ENCODE peak calls at places on chromosome 1, in seven cellular contexts. F, M, B, C, S, O and D are unnamed samples.

GRCh38 chr1:245411245-245411644 is 256.5 kb downstream of the KIF26B start:
- DNase-seq in F (no peak), M (no peak), B (no peak), C (peak; percentile 25), S (peak; percentile 47), O (no peak), D (no peak)

GRCh38 chr1:54326577-54327385 is 79.4 kb downstream of the SSBP3 start:
- DNase-seq in F (no peak), M (no peak), B (no peak), C (peak; percentile 26), S (no peak), O (no peak), D (no peak)

GRCh38 chr1:7229696-7230095 is 444.4 kb downstream of the CAMTA1 start:
- DNase-seq in F (no peak), M (no peak), B (no peak), C (peak; percentile 74), S (no peak), O (no peak), D (no peak)

GRCh38 chr1:192448026-192448578 is 127.5 kb upstream of the RGS1 start:
- DNase-seq in F (no peak), M (no peak), B (no peak), C (no peak), S (no peak), O (no peak), D (no peak)

GRCh38 chr1:115669002-115669673 is 27.4 kb downstream of the VANGL1 start:
- DNase-seq in F (peak; percentile 15), M (no peak), B (no peak), C (peak; percentile 81), S (no peak), O (peak; percentile 44), D (peak; percentile 81)

GRCh38 chr1:174815036-174815435 is 184.7 kb upstream of the CACYBP start:
- DNase-seq in F (no peak), M (no peak), B (no peak), C (peak; percentile 52), S (no peak), O (no peak), D (no peak)

GRCh38 chr1:45116340-45116739 is 90.1 kb downstream of the ZSWIM5 start:
- DNase-seq in F (no peak), M (no peak), B (no peak), C (no peak), S (no peak), O (no peak), D (no peak)

GRCh38 chr1:154145986-154146385 is 8.9 kb downstream of the NUP210L start:
- DNase-seq in F (no peak), M (no peak), B (no peak), C (no peak), S (no peak), O (no peak), D (no peak)

GRCh38 chr1:170265234-170265633 is 119.5 kb downstream of the NTMT2 start:
- DNase-seq in F (no peak), M (no peak), B (no peak), C (no peak), S (no peak), O (no peak), D (no peak)

GRCh38 chr1:47558601-47559593 is 121.1 kb downstream of the FOXD2 start:
- DNase-seq in F (no peak), M (no peak), B (no peak), C (no peak), S (no peak), O (no peak), D (no peak)

GRCh38 chr1:180911640-180912161 is 996 bp upstream of the KIAA1614 start:
- DNase-seq in F (no peak), M (no peak), B (peak; percentile 30), C (peak; percentile 39), S (no peak), O (peak; percentile 51), D (no peak)

GRCh38 chr1:88800382-88801051 is 90.8 kb downstream of the GTF2B start:
- DNase-seq in F (no peak), M (no peak), B (peak; percentile 72), C (peak; percentile 30), S (no peak), O (peak; percentile 50), D (peak; percentile 11)
- TF ChIP-seq CTCF in F (peak; percentile 20), M (peak; percentile 63), B (peak; percentile 82), C (peak; percentile 26), S (peak; percentile 54), O (peak; percentile 65), D (peak; percentile 60)

GRCh38 chr1:227789042-227789880 is 26.2 kb upstream of the PRSS38 start:
- DNase-seq in F (no peak), M (no peak), B (no peak), C (no peak), S (no peak), O (no peak), D (no peak)

GRCh38 chr1:227789881-227790400 is 25.5 kb upstream of the PRSS38 start:
- DNase-seq in F (no peak), M (no peak), B (no peak), C (no peak), S (no peak), O (no peak), D (no peak)

GRCh38 chr1:227791425-227792090 is 23.9 kb upstream of the PRSS38 start:
- DNase-seq in F (no peak), M (no peak), B (no peak), C (no peak), S (no peak), O (no peak), D (no peak)

GRCh38 chr1:227792216-227793078 is 23.0 kb upstream of the PRSS38 start:
- DNase-seq in F (no peak), M (no peak), B (no peak), C (no peak), S (no peak), O (no peak), D (no peak)

GRCh38 chr1:227790868-227791267 is 24.6 kb upstream of the PRSS38 start:
- DNase-seq in F (no peak), M (no peak), B (no peak), C (no peak), S (no peak), O (no peak), D (no peak)
- H3K4me3 ChIP-seq in F (no peak overlapping the region), M (no peak overlapping the region), B (no peak overlapping the region), C (no peak overlapping the region), S (no peak overlapping the region), O (no peak overlapping the region), D (no peak overlapping the region)

DNA sequence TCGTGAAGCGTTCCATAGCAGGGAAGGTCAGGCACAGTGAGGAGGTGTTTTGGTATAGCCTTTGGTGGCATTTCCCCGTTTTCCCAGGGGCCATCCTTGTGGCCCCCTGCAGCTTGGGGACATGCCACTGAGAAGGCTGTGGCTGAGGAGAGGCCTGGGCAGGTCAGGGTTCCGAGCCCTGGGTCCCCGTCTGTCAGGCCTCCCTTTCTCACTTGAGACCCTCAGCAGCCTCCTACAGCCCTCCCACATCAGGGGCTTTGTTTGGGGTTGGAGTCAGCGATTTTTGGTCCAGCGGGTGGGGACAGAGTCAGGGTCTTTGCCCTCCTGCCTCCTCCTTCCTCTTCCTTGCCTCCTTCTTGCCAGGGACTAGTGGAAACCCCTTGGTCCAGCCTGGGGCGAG is 22.2 kb downstream of the LDLRAP1 start:
- DNase-seq in F (no peak), M (no peak), B (no peak), C (no peak), S (no peak), O (no peak), D (no peak)
- TF ChIP-seq CTCF in F (no peak), M (no peak), B (no peak), C (no peak), S (no peak), O (no peak), D (no peak)

GRCh38 chr1:229859026-229859425 is 208.0 kb upstream of the GALNT2 start:
- DNase-seq in F (no peak), M (no peak), B (no peak), C (no peak), S (no peak), O (no peak), D (no peak)
- H3K4me3 ChIP-seq in F (no peak overlapping the region), M (no peak overlapping the region), B (no peak overlapping the region), C (no peak overlapping the region), S (no peak overlapping the region), O (no peak overlapping the region), D (no peak overlapping the region)

GRCh38 chr1:105027838-105028471 is 1278.3 kb downstream of the AMY1C start:
- DNase-seq in F (no peak), M (no peak), B (peak; percentile 47), C (no peak), S (no peak), O (no peak), D (no peak)
- TF ChIP-seq CTCF in F (no peak), M (no peak), B (peak; percentile 50), C (no peak), S (no peak), O (no peak), D (no peak)

DNA sequence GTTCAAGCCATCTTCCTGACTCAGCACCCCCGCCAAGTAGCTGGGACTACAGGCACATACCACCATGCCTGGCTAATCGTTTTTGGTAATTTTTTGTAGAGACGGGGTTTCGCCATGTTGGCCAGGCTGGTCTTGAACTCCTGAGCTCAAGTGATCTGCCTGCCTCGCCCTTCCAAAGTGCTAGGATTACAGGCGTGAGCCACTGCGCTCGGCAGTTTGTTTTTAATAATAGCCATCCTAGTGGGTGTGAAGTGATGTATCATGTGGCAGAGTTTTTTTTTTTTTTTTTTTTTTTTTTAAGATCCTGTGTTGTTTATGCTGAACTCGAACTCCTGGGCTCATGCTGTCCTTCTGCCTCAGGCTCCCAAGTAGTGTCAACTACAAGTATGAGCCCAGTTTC is 51.8 kb downstream of the SPEN start:
- DNase-seq in F (no peak), M (no peak), B (no peak), C (no peak), S (no peak), O (no peak), D (no peak)
- H3K4me3 ChIP-seq in F (no peak overlapping the region), M (no peak overlapping the region), B (no peak overlapping the region), C (no peak overlapping the region), S (no peak overlapping the region), O (no peak overlapping the region), D (no peak overlapping the region)

GRCh38 chr1:242430956-242431355 is 93.5 kb downstream of the PLD5 start:
- DNase-seq in F (no peak), M (no peak), B (no peak), C (no peak), S (no peak), O (no peak), D (no peak)

GRCh38 chr1:242426271-242426905 is 98.1 kb downstream of the PLD5 start:
- DNase-seq in F (no peak), M (no peak), B (no peak), C (no peak), S (no peak), O (no peak), D (no peak)

GRCh38 chr1:242428403-242429190 is 95.9 kb downstream of the PLD5 start:
- DNase-seq in F (no peak), M (no peak), B (no peak), C (no peak), S (peak; percentile 19), O (no peak), D (no peak)

GRCh38 chr1:242427519-242427918 is 97.0 kb downstream of the PLD5 start:
- DNase-seq in F (no peak), M (no peak), B (no peak), C (no peak), S (no peak), O (no peak), D (no peak)

DNA sequence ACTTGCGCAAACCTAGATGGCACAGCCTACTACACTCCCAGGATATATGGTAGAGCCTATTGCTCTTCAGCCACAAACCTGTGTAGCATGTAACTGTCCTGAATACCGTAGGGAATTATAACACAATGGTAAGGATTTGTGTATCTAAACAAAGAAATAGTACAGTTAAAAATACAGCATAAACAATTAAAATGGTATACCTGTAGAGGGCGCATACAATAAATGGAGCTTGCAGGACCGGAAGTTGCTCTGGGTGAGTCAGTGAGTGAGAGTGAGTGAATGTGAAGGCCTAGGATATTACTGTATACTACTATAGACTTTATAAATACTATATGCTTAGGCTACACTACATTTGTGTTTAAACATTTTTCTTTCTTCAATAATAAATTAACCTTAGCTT is 99.3 kb downstream of the PLD5 start:
- DNase-seq in F (no peak), M (no peak), B (peak; percentile 10), C (no peak), S (no peak), O (no peak), D (no peak)
- TF ChIP-seq CTCF in F (no peak), M (no peak), B (peak; percentile 15), C (no peak), S (no peak), O (no peak), D (no peak)